ENCODE peak calls at places on chromosomes 12 and 14, in nine cellular contexts. X is uterus, V is PC-3, C is body of pancreas, P is A549, B is upper lobe of right lung, Z is stomach, Y is psoas muscle, I is neuronal stem cell. H is an unnamed sample.

GRCh38 chr12:98399532-98399931 is 115.9 kb upstream of the TMPO start:
- DNase-seq in B (no peak), C (no peak), P (peak; percentile 65), X (no peak), Y (no peak), V (peak; percentile 64), I (no peak), Z (no peak), H (peak; percentile 60)

GRCh38 chr12:4288296-4289019 is 14.9 kb downstream of the CCND2 start:
- DNase-seq in V (no peak), X (no peak), I (no peak), C (no peak), Y (no peak), P (no peak), Z (no peak), B (no peak), H (no peak)

GRCh38 chr12:30973171-30973570 is 46.6 kb downstream of the TSPAN11 start:
- DNase-seq in I (no peak), C (no peak), Z (no peak), B (no peak), X (no peak), Y (peak; percentile 9), P (no peak), V (no peak), H (no peak)

GRCh38 chr12:133058203-133059125 is 21.2 kb downstream of the ZNF84 start:
- DNase-seq in X (no peak), B (no peak), I (no peak), Z (no peak), V (peak; percentile 2), P (no peak), C (no peak), Y (no peak), H (no peak)

GRCh38 chr12:57614178-57614947 is 3.1 kb downstream of the ARHGEF25 start:
- DNase-seq in V (no peak), Y (peak; percentile 56), X (peak; percentile 49), Z (no peak), I (no peak), P (peak; percentile 51), B (no peak), C (peak; percentile 17), H (peak; percentile 99)

GRCh38 chr14:90815817-90816662 is at the start of gene TTC7B:
- DNase-seq in I (peak; percentile 51), X (peak; percentile 44), C (peak; percentile 63), B (peak; percentile 76), V (peak; percentile 50), P (peak; percentile 83), Z (peak; percentile 51), Y (peak; percentile 78), H (peak; percentile 64)

GRCh38 chr12:132284071-132284492 is 45.3 kb downstream of the GALNT9 start:
- DNase-seq in P (no peak), B (no peak), I (no peak), Y (no peak), X (no peak), Z (no peak), V (peak; percentile 62), C (no peak), H (no peak)

GRCh38 chr12:4383304-4383865 is 3.9 kb upstream of the FGF23 start:
- DNase-seq in P (no peak), I (peak; percentile 20), Z (no peak), B (no peak), X (no peak), V (no peak), Y (no peak), C (no peak), H (peak; percentile 24)

GRCh38 chr12:7075931-7076330 is 15.4 kb downstream of the C1S start:
- DNase-seq in V (no peak), X (no peak), C (no peak), B (no peak), I (no peak), Z (no peak), Y (no peak), P (no peak), H (no peak)

GRCh38 chr12:45299132-45299692 is 83.3 kb downstream of the ANO6 start:
- DNase-seq in I (no peak), Y (no peak), B (no peak), V (peak; percentile 65), X (no peak), P (no peak), C (no peak), Z (no peak), H (no peak)

GRCh38 chr14:80024417-80024816 is 186.9 kb downstream of the DIO2 start:
- DNase-seq in B (no peak), I (no peak), X (no peak), V (no peak), Y (no peak), C (no peak), P (no peak), Z (no peak), H (no peak)

GRCh38 chr12:40156031-40156764 is 50.3 kb upstream of the SLC2A13 start:
- DNase-seq in C (no peak), Y (no peak), X (no peak), V (no peak), B (no peak), P (no peak), I (no peak), Z (no peak), H (peak; percentile 75)

GRCh38 chr12:15590180-15590826 is 198.9 kb downstream of the EPS8 start:
- DNase-seq in Z (peak; percentile 53), I (peak; percentile 59), C (peak; percentile 62), X (peak; percentile 35), P (peak; percentile 78), Y (peak; percentile 49), B (no peak), V (peak; percentile 74), H (peak; percentile 86)

DNA sequence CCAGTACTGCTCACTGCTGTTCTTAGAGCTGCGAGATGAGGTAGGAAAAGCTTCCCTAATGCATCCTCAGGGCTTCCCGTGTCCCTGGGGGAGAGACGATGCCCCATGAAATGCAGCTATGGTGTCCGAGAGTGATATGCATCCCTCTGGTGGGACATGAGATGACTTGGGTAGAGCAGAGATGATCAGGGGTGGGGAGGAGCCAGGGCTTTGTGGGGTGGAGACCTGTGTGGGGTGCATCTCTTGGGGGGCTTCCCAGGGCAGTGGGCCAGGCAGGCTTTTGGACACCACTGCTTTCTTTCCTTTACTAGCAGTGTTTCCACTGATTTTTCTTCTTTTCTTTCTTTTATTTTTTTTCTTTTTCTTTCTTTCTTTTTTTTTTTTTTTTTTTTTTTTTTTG is 147.3 kb downstream of the ADGRD1 start:
- DNase-seq in V (no peak), P (no peak), X (peak; percentile 6), C (no peak), B (peak; percentile 34), I (no peak), Y (no peak), Z (peak; percentile 5), H (no peak)
- H3K9me3 ChIP-seq in V (no peaks in the 10 kb centered on the region), P (no peaks in the 10 kb centered on the region), X (no peaks in the 10 kb centered on the region), C (no peaks in the 10 kb centered on the region), B (no peaks in the 10 kb centered on the region), I (no peaks in the 10 kb centered on the region), Y (no peaks in the 10 kb centered on the region), Z (no peaks in the 10 kb centered on the region), H (no peaks in the 10 kb centered on the region)

DNA sequence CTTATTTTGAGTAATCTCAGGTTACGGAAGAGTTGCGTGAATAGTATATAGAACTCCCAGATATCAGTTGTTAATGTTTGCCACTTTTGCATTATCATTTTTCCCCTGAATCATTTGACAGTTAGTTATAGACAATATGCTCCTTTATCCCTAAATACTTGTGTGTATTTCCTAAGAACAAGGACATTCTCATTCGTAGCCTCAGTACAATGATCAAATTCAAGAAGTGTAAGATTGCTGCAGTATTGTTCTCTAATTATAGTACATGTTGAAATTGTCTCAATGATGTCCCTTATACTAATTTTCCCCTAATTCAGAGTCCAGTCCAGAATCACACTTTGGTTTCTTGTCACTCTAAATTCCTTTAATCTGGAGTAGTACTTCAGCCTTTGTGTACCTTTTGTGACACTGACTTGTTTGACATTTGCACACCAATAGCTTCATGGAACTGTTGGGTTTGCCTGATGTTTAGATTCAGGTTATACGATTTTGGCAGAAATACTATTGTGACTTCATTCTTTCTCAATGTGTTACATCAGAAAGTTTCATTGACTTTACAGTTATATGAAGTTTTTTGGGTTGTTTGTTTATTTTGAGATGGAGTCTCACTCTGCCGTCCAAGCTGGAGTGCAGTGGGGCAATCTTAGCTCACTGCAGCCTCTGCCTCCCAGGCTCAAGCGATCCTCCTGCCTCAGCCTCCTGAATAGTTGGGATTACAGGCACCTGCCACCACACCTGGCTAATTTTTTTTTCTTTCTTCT is 13.1 kb downstream of the DYNC1H1 start:
- DNase-seq in B (no peak), C (no peak), V (peak; percentile 12), P (no peak), I (no peak), Y (no peak), X (no peak), Z (no peak), H (no peak)
- H3K4me1 ChIP-seq in B (peaks cover 34% of the 10 kb centered on the region), C (peaks cover 25% of the 10 kb centered on the region), V (peaks cover 72% of the 10 kb centered on the region), P (peaks cover 80% of the 10 kb centered on the region), I (no peaks in the 10 kb centered on the region), Y (peaks cover 35% of the 10 kb centered on the region), X (peaks cover 3% of the 10 kb centered on the region), Z (peaks cover 20% of the 10 kb centered on the region), H (peaks cover 5% of the 10 kb centered on the region)

GRCh38 chr12:116372815-116373214 is 95.3 kb upstream of the MED13L start:
- DNase-seq in I (no peak), P (no peak), V (no peak), Y (no peak), X (no peak), B (no peak), Z (no peak), C (no peak), H (no peak)
- H3K27ac ChIP-seq in I (no peak overlapping the region), P (peak overlapping the region; percentile 64), V (no peak overlapping the region), Y (no peak overlapping the region), X (no peak overlapping the region), B (no peak overlapping the region), Z (no peak overlapping the region), C (no peak overlapping the region), H (no peak overlapping the region)

DNA sequence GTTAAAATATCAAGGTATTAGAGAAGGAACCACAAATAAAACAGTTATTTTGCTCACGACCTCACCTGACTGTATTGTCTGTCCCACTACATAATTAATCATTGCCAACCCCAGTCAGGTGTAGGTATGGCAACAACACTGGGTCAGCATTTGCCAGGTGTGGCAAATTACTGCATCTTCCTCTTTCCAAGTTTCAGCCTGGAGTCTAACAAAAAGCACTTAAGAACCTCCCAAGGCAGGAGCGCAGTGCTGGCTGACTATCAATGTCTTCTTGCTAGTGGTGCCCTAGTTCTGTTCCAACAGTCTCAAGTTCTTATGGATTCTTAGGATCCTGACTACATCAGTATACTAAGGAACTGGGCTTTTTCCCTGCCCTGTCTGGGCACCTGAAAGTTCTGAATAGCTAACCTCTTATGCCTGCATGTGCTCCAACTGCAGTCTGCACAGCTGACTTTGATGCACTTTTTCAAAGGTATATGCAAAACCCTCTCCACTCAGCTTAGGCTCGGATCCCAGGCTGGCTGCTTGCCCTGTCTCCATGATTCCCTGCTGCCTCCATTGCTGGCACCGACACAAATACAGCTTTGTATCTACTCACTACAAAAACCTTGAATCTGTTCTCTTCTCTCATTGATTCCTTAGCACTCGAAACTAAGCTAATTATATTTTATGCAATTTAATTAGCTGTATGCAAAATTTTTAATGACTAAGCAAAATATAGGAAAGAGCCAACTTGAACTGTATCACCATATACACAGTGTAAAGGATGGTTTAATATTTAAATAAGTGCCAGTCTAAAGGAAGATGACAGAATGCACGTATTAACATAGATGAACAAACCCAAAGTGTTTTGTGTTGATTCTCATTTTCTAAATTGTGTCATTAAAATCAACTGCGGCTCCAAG is 113.2 kb downstream of the PRKD1 start:
- DNase-seq in I (no peak), X (peak; percentile 24), B (no peak), V (no peak), P (no peak), C (peak; percentile 85), Y (no peak), Z (peak; percentile 79), H (no peak)
- H3K9me3 ChIP-seq in I (no peaks in the 10 kb centered on the region), X (no peaks in the 10 kb centered on the region), B (no peaks in the 10 kb centered on the region), V (no peaks in the 10 kb centered on the region), P (no peaks in the 10 kb centered on the region), C (no peaks in the 10 kb centered on the region), Y (no peaks in the 10 kb centered on the region), Z (no peaks in the 10 kb centered on the region), H (no peaks in the 10 kb centered on the region)

GRCh38 chr12:124517260-124518050 is 50.0 kb downstream of the NCOR2 start:
- DNase-seq in Y (peak; percentile 84), P (peak; percentile 59), V (peak; percentile 67), X (peak; percentile 64), I (no peak), Z (peak; percentile 92), C (peak; percentile 93), B (peak; percentile 86), H (peak; percentile 88)
- H3K4me1 ChIP-seq in Y (peaks cover 77% of the 10 kb centered on the region), P (peaks cover 63% of the 10 kb centered on the region), V (peaks cover 62% of the 10 kb centered on the region), X (peaks cover 24% of the 10 kb centered on the region), I (peaks cover 52% of the 10 kb centered on the region), Z (peaks cover 65% of the 10 kb centered on the region), C (peaks cover 70% of the 10 kb centered on the region), B (peaks cover 68% of the 10 kb centered on the region), H (peaks cover 36% of the 10 kb centered on the region)